ENCODE peak calls at places on chromosome 12, in ten cellular contexts. B is left ventricle myocardium inferior; A is mesenchymal stem cell; O is naive thymus-derived CD8-positive, alpha-beta T cell; M is NCI-H1417; D is NCI-H1105; G is SJCRH30; Y is choroid plexus epithelial cell; Q is prostate gland; S is ACHN. N is an unnamed sample.

GRCh38 chr12:132638541-132639408 is 20.2 kb downstream of the P2RX2 start:
- DNase-seq in B (no peak), A (peak; percentile 69), O (no peak), M (peak; percentile 29), D (no peak), G (peak; percentile 39), Y (peak; percentile 81), Q (no peak), S (peak; percentile 47), N (no peak)

GRCh38 chr12:7439579-7440505 is 4.1 kb downstream of the CD163L1 start:
- DNase-seq in B (no peak), A (peak; percentile 75), O (peak; percentile 29), M (no peak), D (no peak), G (no peak), Y (peak; percentile 69), Q (no peak), S (no peak), N (no peak)

GRCh38 chr12:112941528-112942335 is 3.5 kb downstream of the OAS3 start:
- DNase-seq in B (no peak), A (no peak), O (no peak), M (no peak), D (no peak), G (no peak), Y (no peak), Q (no peak), S (no peak), N (no peak)

GRCh38 chr12:112711026-112711425 is 80.5 kb upstream of the RPH3A start:
- DNase-seq in B (no peak), A (no peak), O (no peak), M (no peak), D (no peak), G (no peak), Y (no peak), Q (no peak), S (peak; percentile 13), N (no peak)

GRCh38 chr12:108394196-108394595 is 55.1 kb upstream of the CMKLR1 start:
- DNase-seq in B (peak; percentile 58), A (no peak), O (no peak), M (no peak), D (no peak), G (no peak), Y (peak; percentile 55), Q (no peak), S (no peak), N (no peak)

GRCh38 chr12:124790650-124791400 is 72.8 kb downstream of the SCARB1 start:
- DNase-seq in B (no peak), A (no peak), O (no peak), M (peak; percentile 77), D (no peak), G (no peak), Y (no peak), Q (no peak), S (no peak), N (no peak)

GRCh38 chr12:80756875-80757274 is 40.2 kb downstream of the MYF5 start:
- DNase-seq in B (no peak), A (no peak), O (no peak), M (no peak), D (no peak), G (no peak), Y (peak; percentile 20), Q (no peak), S (no peak), N (no peak)

GRCh38 chr12:120647375-120647755 is 6.9 kb downstream of the CABP1 start:
- DNase-seq in B (no peak), A (no peak), O (no peak), M (no peak), D (no peak), G (no peak), Y (no peak), Q (no peak), S (no peak), N (no peak)

GRCh38 chr12:7645395-7646177 is 20.1 kb downstream of the APOBEC1 start:
- DNase-seq in B (no peak), A (peak; percentile 43), O (peak; percentile 39), M (peak; percentile 45), D (peak; percentile 10), G (peak; percentile 53), Y (peak; percentile 59), Q (no peak), S (peak; percentile 57), N (no peak)

GRCh38 chr12:2624543-2625266 is 170.1 kb upstream of the FKBP4 start:
- DNase-seq in B (no peak), A (peak; percentile 60), O (no peak), M (peak; percentile 23), D (no peak), G (peak; percentile 51), Y (no peak), Q (no peak), S (peak; percentile 14), N (no peak)

GRCh38 chr12:132171293-132171967 is 27.2 kb downstream of the NOC4L start:
- DNase-seq in B (peak; percentile 11), A (no peak), O (no peak), M (no peak), D (no peak), G (no peak), Y (no peak), Q (no peak), S (no peak), N (no peak)

GRCh38 chr12:106088246-106089200 is 50.2 kb downstream of the NUAK1 start:
- DNase-seq in B (no peak), A (no peak), O (no peak), M (no peak), D (no peak), G (no peak), Y (no peak), Q (no peak), S (no peak), N (no peak)

GRCh38 chr12:71551529-71551928 is 111.9 kb downstream of the LGR5 start:
- DNase-seq in B (no peak), A (peak; percentile 41), O (no peak), M (peak; percentile 63), D (peak; percentile 14), G (peak; percentile 44), Y (peak; percentile 58), Q (no peak), S (peak; percentile 45), N (no peak)

GRCh38 chr12:65784616-65785015 is 39.7 kb upstream of the HMGA2 start:
- DNase-seq in B (no peak), A (no peak), O (no peak), M (no peak), D (no peak), G (no peak), Y (no peak), Q (no peak), S (no peak), N (no peak)

GRCh38 chr12:57460457-57461325 is 1.1 kb downstream of the GLI1 start:
- DNase-seq in B (no peak), A (no peak), O (peak; percentile 31), M (peak; percentile 46), D (no peak), G (peak; percentile 100), Y (no peak), Q (no peak), S (no peak), N (no peak)

GRCh38 chr12:1579626-1580025 is 14.8 kb downstream of the FBXL14 start:
- DNase-seq in B (no peak), A (no peak), O (no peak), M (no peak), D (no peak), G (no peak), Y (peak; percentile 19), Q (no peak), S (no peak), N (no peak)

GRCh38 chr12:105713901-105714300 is 383.4 kb downstream of the C12orf75 start:
- DNase-seq in B (no peak), A (no peak), O (no peak), M (no peak), D (no peak), G (peak; percentile 56), Y (no peak), Q (no peak), S (no peak), N (no peak)

GRCh38 chr12:104846056-104846762 is 111.9 kb downstream of the SLC41A2 start:
- DNase-seq in B (no peak), A (no peak), O (no peak), M (no peak), D (no peak), G (no peak), Y (no peak), Q (no peak), S (no peak), N (no peak)

GRCh38 chr12:67425394-67425793 is 156.2 kb downstream of the CAND1 start:
- DNase-seq in B (no peak), A (no peak), O (no peak), M (no peak), D (no peak), G (no peak), Y (no peak), Q (no peak), S (no peak), N (no peak)

GRCh38 chr12:2198088-2198501 is 145.3 kb downstream of the CACNA1C start:
- DNase-seq in B (no peak), A (peak; percentile 64), O (no peak), M (peak; percentile 54), D (no peak), G (no peak), Y (peak; percentile 71), Q (peak; percentile 44), S (peak; percentile 86), N (no peak)

GRCh38 chr12:130126023-130126432 is 36.2 kb upstream of the FZD10 start:
- DNase-seq in B (peak; percentile 49), A (no peak), O (no peak), M (no peak), D (no peak), G (no peak), Y (no peak), Q (no peak), S (no peak), N (no peak)

GRCh38 chr12:63103489-63104131 is 47.4 kb downstream of the AVPR1A start:
- DNase-seq in B (no peak), A (peak; percentile 25), O (peak; percentile 14), M (peak; percentile 71), D (no peak), G (peak; percentile 44), Y (peak; percentile 53), Q (no peak), S (peak; percentile 48), N (no peak)

GRCh38 chr12:30269491-30269890 is 426.2 kb downstream of the IPO8 start:
- DNase-seq in B (no peak), A (peak; percentile 18), O (no peak), M (no peak), D (no peak), G (peak; percentile 16), Y (peak; percentile 7), Q (no peak), S (no peak), N (no peak)

GRCh38 chr12:46219892-46220655 is 48.8 kb downstream of the SLC38A1 start:
- DNase-seq in B (no peak), A (peak; percentile 80), O (peak; percentile 57), M (no peak), D (no peak), G (no peak), Y (peak; percentile 81), Q (no peak), S (peak; percentile 59), N (no peak)

GRCh38 chr12:112973016-112973711 is 5.2 kb upstream of the OAS2 start:
- DNase-seq in B (no peak), A (no peak), O (no peak), M (no peak), D (no peak), G (no peak), Y (no peak), Q (no peak), S (no peak), N (no peak)

GRCh38 chr12:54486173-54486867 is 11.2 kb upstream of the NCKAP1L start:
- DNase-seq in B (no peak), A (no peak), O (no peak), M (no peak), D (no peak), G (no peak), Y (no peak), Q (no peak), S (no peak), N (no peak)

GRCh38 chr12:62292761-62293446 is 32.7 kb downstream of the USP15 start:
- DNase-seq in B (no peak), A (peak; percentile 21), O (no peak), M (no peak), D (no peak), G (no peak), Y (peak; percentile 17), Q (no peak), S (no peak), N (no peak)

GRCh38 chr12:124603910-124604775 is 36.7 kb upstream of the NCOR2 start:
- DNase-seq in B (no peak), A (peak; percentile 16), O (no peak), M (no peak), D (no peak), G (no peak), Y (no peak), Q (no peak), S (no peak), N (no peak)